ENCODE peak calls at places on chromosome 1, in nine cellular contexts. One of them, this sample, is unnamed.

GRCh38 chr1:213452504-213452903 is 401.5 kb downstream of the RPS6KC1 start:
- DNase-seq in transverse colon: no peak
- DNase-seq in thyroid gland: no peak
- DNase-seq in testis: no peak
- DNase-seq in K562: no peak
- DNase-seq in ovary: no peak
- DNase-seq in body of pancreas: no peak
- DNase-seq in sigmoid colon: no peak
- DNase-seq in A549: no peak
- DNase-seq in this sample: no peak

GRCh38 chr1:22212400-22213233 is 69.7 kb upstream of the WNT4 start:
- DNase-seq in body of pancreas: no peak
- DNase-seq in transverse colon: no peak
- DNase-seq in ovary: no peak
- DNase-seq in thyroid gland: no peak
- DNase-seq in testis: no peak
- DNase-seq in K562: no peak
- DNase-seq in sigmoid colon: peak; percentile 20
- DNase-seq in A549: no peak
- DNase-seq in this sample: no peak

GRCh38 chr1:58352476-58353092 is 193.9 kb downstream of the OMA1 start:
- DNase-seq in K562: no peak
- DNase-seq in body of pancreas: no peak
- DNase-seq in transverse colon: no peak
- DNase-seq in A549: no peak
- DNase-seq in sigmoid colon: no peak
- DNase-seq in ovary: no peak
- DNase-seq in thyroid gland: no peak
- DNase-seq in testis: no peak
- DNase-seq in this sample: no peak

GRCh38 chr1:39139723-39140360 is 64.7 kb upstream of the MACF1 start:
- DNase-seq in sigmoid colon: no peak
- DNase-seq in K562: no peak
- DNase-seq in thyroid gland: no peak
- DNase-seq in A549: no peak
- DNase-seq in body of pancreas: no peak
- DNase-seq in ovary: no peak
- DNase-seq in testis: no peak
- DNase-seq in transverse colon: no peak
- DNase-seq in this sample: no peak

GRCh38 chr1:222570837-222571236 is 18.9 kb downstream of the TAF1A start:
- DNase-seq in body of pancreas: no peak
- DNase-seq in K562: no peak
- DNase-seq in thyroid gland: no peak
- DNase-seq in transverse colon: no peak
- DNase-seq in sigmoid colon: no peak
- DNase-seq in ovary: no peak
- DNase-seq in testis: no peak
- DNase-seq in A549: no peak
- DNase-seq in this sample: no peak

GRCh38 chr1:24898152-24898908 is 31.7 kb downstream of the RUNX3 start:
- DNase-seq in thyroid gland: peak; percentile 31
- DNase-seq in transverse colon: peak; percentile 77
- DNase-seq in ovary: no peak
- DNase-seq in testis: peak; percentile 50
- DNase-seq in K562: peak; percentile 82
- DNase-seq in A549: peak; percentile 69
- DNase-seq in sigmoid colon: no peak
- DNase-seq in body of pancreas: peak; percentile 61
- DNase-seq in this sample: no peak

GRCh38 chr1:64246294-64246917 is 43.0 kb downstream of the UBE2U start:
- DNase-seq in A549: peak; percentile 24
- DNase-seq in sigmoid colon: no peak
- DNase-seq in body of pancreas: no peak
- DNase-seq in testis: no peak
- DNase-seq in ovary: no peak
- DNase-seq in K562: peak; percentile 19
- DNase-seq in thyroid gland: no peak
- DNase-seq in transverse colon: no peak
- DNase-seq in this sample: no peak

GRCh38 chr1:82923957-82924356 is 1075.0 kb downstream of the TTLL7 start:
- DNase-seq in sigmoid colon: no peak
- DNase-seq in K562: no peak
- DNase-seq in body of pancreas: no peak
- DNase-seq in transverse colon: no peak
- DNase-seq in A549: no peak
- DNase-seq in thyroid gland: no peak
- DNase-seq in testis: no peak
- DNase-seq in ovary: no peak
- DNase-seq in this sample: no peak

GRCh38 chr1:29803486-29803885 is 567.2 kb downstream of the PTPRU start:
- DNase-seq in sigmoid colon: no peak
- DNase-seq in ovary: no peak
- DNase-seq in thyroid gland: no peak
- DNase-seq in body of pancreas: no peak
- DNase-seq in K562: no peak
- DNase-seq in A549: no peak
- DNase-seq in testis: no peak
- DNase-seq in transverse colon: no peak
- DNase-seq in this sample: peak; percentile 44

GRCh38 chr1:74512516-74512915 is at the start of gene LRRC53:
- DNase-seq in testis: no peak
- DNase-seq in thyroid gland: no peak
- DNase-seq in transverse colon: no peak
- DNase-seq in A549: no peak
- DNase-seq in ovary: no peak
- DNase-seq in body of pancreas: no peak
- DNase-seq in K562: no peak
- DNase-seq in sigmoid colon: no peak
- DNase-seq in this sample: no peak

GRCh38 chr1:71621785-71622184 is 541.0 kb upstream of the ZRANB2 start:
- DNase-seq in sigmoid colon: no peak
- DNase-seq in transverse colon: no peak
- DNase-seq in ovary: no peak
- DNase-seq in K562: no peak
- DNase-seq in A549: no peak
- DNase-seq in body of pancreas: no peak
- DNase-seq in testis: no peak
- DNase-seq in thyroid gland: no peak
- DNase-seq in this sample: no peak

GRCh38 chr1:53137729-53138128 is 4.7 kb downstream of the SLC1A7 start:
- DNase-seq in transverse colon: no peak
- DNase-seq in body of pancreas: no peak
- DNase-seq in ovary: no peak
- DNase-seq in sigmoid colon: no peak
- DNase-seq in testis: no peak
- DNase-seq in K562: peak; percentile 60
- DNase-seq in thyroid gland: no peak
- DNase-seq in A549: no peak
- DNase-seq in this sample: no peak

GRCh38 chr1:100359139-100359538 is 6.8 kb downstream of the CDC14A start:
- DNase-seq in body of pancreas: no peak
- DNase-seq in thyroid gland: no peak
- DNase-seq in transverse colon: no peak
- DNase-seq in ovary: no peak
- DNase-seq in sigmoid colon: no peak
- DNase-seq in A549: no peak
- DNase-seq in testis: no peak
- DNase-seq in K562: no peak
- DNase-seq in this sample: no peak

DNA sequence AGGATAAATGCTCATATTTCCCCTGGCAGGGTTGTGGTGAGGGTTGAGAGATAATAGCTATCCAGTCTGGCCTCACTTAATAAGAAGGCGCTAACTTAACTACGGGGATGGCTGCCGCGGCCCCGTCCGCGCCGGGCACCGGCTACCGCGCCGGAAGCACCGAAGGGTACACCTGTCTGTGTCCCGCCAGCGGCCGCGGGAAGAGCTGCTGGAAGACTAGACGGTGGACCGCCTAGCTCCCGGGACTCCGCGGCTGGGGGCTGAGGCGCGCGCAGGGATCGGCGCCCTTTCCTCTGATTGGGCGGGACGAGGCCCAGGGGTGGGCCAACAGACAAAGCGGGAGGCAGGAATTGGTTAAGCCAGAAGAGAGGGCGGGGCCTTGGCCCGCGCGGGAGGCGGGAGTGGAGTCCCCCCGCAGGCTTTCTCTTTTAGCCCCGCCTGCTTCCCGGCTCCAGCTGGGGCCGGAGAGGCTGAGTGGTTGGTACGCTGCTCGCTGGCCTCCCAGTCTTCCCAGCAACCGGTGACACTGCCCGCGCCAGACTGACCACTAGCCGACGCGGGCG is at the start of gene ZNF672:
- DNase-seq in testis: peak; percentile 98
- DNase-seq in K562: peak; percentile 93
- DNase-seq in sigmoid colon: peak; percentile 100
- DNase-seq in body of pancreas: peak; percentile 99
- DNase-seq in transverse colon: peak; percentile 98
- DNase-seq in A549: peak; percentile 90
- DNase-seq in ovary: peak; percentile 98
- DNase-seq in thyroid gland: peak; percentile 99
- DNase-seq in this sample: peak; percentile 99
- TF ChIP-seq POLR2A in testis: peak; percentile 66
- TF ChIP-seq POLR2A in K562: peak; percentile 57
- TF ChIP-seq POLR2A in sigmoid colon: peak; percentile 71
- TF ChIP-seq POLR2A in body of pancreas: peak; percentile 96
- TF ChIP-seq POLR2A in transverse colon: peak; percentile 95
- TF ChIP-seq POLR2A in A549: peak; percentile 87
- TF ChIP-seq POLR2A in ovary: peak; percentile 90
- TF ChIP-seq POLR2A in thyroid gland: peak; percentile 51
- TF ChIP-seq POLR2A in this sample: peak; percentile 81

GRCh38 chr1:69568435-69569280 is 936 bp downstream of the LRRC7 start:
- DNase-seq in body of pancreas: no peak
- DNase-seq in A549: no peak
- DNase-seq in ovary: no peak
- DNase-seq in testis: peak; percentile 15
- DNase-seq in K562: peak; percentile 26
- DNase-seq in sigmoid colon: no peak
- DNase-seq in transverse colon: no peak
- DNase-seq in thyroid gland: peak; percentile 13
- DNase-seq in this sample: no peak
- H3K4me3 ChIP-seq in body of pancreas: peak overlapping the region; percentile 45
- H3K4me3 ChIP-seq in A549: peak overlapping the region; percentile 41
- H3K4me3 ChIP-seq in ovary: peak overlapping the region; percentile 24
- H3K4me3 ChIP-seq in testis: peak overlapping the region; percentile 64
- H3K4me3 ChIP-seq in K562: peak overlapping the region; percentile 44
- H3K4me3 ChIP-seq in sigmoid colon: peak overlapping the region; percentile 50
- H3K4me3 ChIP-seq in transverse colon: peak overlapping the region; percentile 19
- H3K4me3 ChIP-seq in thyroid gland: peak overlapping the region; percentile 56
- H3K4me3 ChIP-seq in this sample: peak overlapping the region; percentile 54

DNA sequence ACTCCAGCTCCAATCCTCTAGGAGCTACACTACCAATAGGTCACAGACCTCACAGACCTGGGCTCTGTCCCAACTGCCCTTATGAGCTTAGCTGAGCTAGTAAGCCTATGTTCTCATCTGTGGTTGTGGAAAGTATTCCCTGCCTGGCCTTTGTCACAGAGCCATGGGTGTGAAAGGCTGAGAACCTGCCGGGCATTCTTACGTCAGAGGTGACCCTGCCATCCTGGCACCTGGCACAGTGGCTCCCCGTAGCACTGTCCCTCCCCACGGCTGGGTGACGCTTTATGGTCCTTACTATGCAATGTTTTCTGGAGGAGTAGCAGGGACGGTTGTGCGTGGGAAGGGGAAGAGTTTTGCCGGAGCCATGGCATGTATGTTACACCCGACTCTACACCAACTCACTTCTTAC is 3.5 kb downstream of the TNFRSF1B start:
- DNase-seq in thyroid gland: no peak
- DNase-seq in transverse colon: no peak
- DNase-seq in testis: no peak
- DNase-seq in ovary: no peak
- DNase-seq in sigmoid colon: no peak
- DNase-seq in A549: no peak
- DNase-seq in body of pancreas: no peak
- DNase-seq in K562: no peak
- DNase-seq in this sample: no peak
- TF ChIP-seq POLR2A in thyroid gland: no peak
- TF ChIP-seq POLR2A in transverse colon: no peak
- TF ChIP-seq POLR2A in testis: no peak
- TF ChIP-seq POLR2A in ovary: no peak
- TF ChIP-seq POLR2A in sigmoid colon: no peak
- TF ChIP-seq POLR2A in A549: no peak
- TF ChIP-seq POLR2A in body of pancreas: no peak
- TF ChIP-seq POLR2A in K562: no peak
- TF ChIP-seq POLR2A in this sample: no peak

GRCh38 chr1:2316451-2316940 is 74.9 kb downstream of the MORN1 start:
- DNase-seq in body of pancreas: no peak
- DNase-seq in testis: no peak
- DNase-seq in thyroid gland: peak; percentile 32
- DNase-seq in ovary: no peak
- DNase-seq in sigmoid colon: no peak
- DNase-seq in K562: no peak
- DNase-seq in A549: no peak
- DNase-seq in transverse colon: no peak
- DNase-seq in this sample: no peak
- H3K4me3 ChIP-seq in body of pancreas: no peak overlapping the region
- H3K4me3 ChIP-seq in testis: no peak overlapping the region
- H3K4me3 ChIP-seq in thyroid gland: no peak overlapping the region
- H3K4me3 ChIP-seq in ovary: no peak overlapping the region
- H3K4me3 ChIP-seq in sigmoid colon: no peak overlapping the region
- H3K4me3 ChIP-seq in K562: no peak overlapping the region
- H3K4me3 ChIP-seq in A549: no peak overlapping the region
- H3K4me3 ChIP-seq in transverse colon: no peak overlapping the region
- H3K4me3 ChIP-seq in this sample: no peak overlapping the region

GRCh38 chr1:93438716-93439115 is 9.2 kb upstream of the FNBP1L start:
- DNase-seq in ovary: no peak
- DNase-seq in A549: no peak
- DNase-seq in thyroid gland: no peak
- DNase-seq in testis: no peak
- DNase-seq in K562: no peak
- DNase-seq in transverse colon: no peak
- DNase-seq in sigmoid colon: no peak
- DNase-seq in body of pancreas: no peak
- DNase-seq in this sample: no peak

GRCh38 chr1:93443456-93443855 is 4.5 kb upstream of the FNBP1L start:
- DNase-seq in sigmoid colon: no peak
- DNase-seq in testis: no peak
- DNase-seq in body of pancreas: no peak
- DNase-seq in thyroid gland: no peak
- DNase-seq in transverse colon: no peak
- DNase-seq in ovary: no peak
- DNase-seq in A549: no peak
- DNase-seq in K562: no peak
- DNase-seq in this sample: no peak

GRCh38 chr1:93440272-93440671 is 7.6 kb upstream of the FNBP1L start:
- DNase-seq in thyroid gland: no peak
- DNase-seq in transverse colon: no peak
- DNase-seq in A549: no peak
- DNase-seq in sigmoid colon: no peak
- DNase-seq in testis: no peak
- DNase-seq in body of pancreas: no peak
- DNase-seq in ovary: no peak
- DNase-seq in K562: no peak
- DNase-seq in this sample: no peak

GRCh38 chr1:93441589-93441988 is 6.3 kb upstream of the FNBP1L start:
- DNase-seq in ovary: no peak
- DNase-seq in A549: no peak
- DNase-seq in thyroid gland: no peak
- DNase-seq in sigmoid colon: no peak
- DNase-seq in K562: no peak
- DNase-seq in body of pancreas: no peak
- DNase-seq in testis: no peak
- DNase-seq in transverse colon: no peak
- DNase-seq in this sample: no peak

GRCh38 chr1:93442276-93442675 is 5.6 kb upstream of the FNBP1L start:
- DNase-seq in K562: no peak
- DNase-seq in body of pancreas: peak; percentile 71
- DNase-seq in transverse colon: peak; percentile 85
- DNase-seq in testis: peak; percentile 69
- DNase-seq in sigmoid colon: no peak
- DNase-seq in ovary: no peak
- DNase-seq in A549: no peak
- DNase-seq in thyroid gland: no peak
- DNase-seq in this sample: no peak
- TF ChIP-seq POLR2A in K562: no peak
- TF ChIP-seq POLR2A in body of pancreas: no peak
- TF ChIP-seq POLR2A in transverse colon: peak; percentile 37
- TF ChIP-seq POLR2A in testis: no peak
- TF ChIP-seq POLR2A in sigmoid colon: no peak
- TF ChIP-seq POLR2A in ovary: no peak
- TF ChIP-seq POLR2A in A549: no peak
- TF ChIP-seq POLR2A in thyroid gland: no peak
- TF ChIP-seq POLR2A in this sample: no peak